ENCODE peak calls at places on chromosomes 12 and 14, in seven cellular contexts. U, V, O, F, E, A and J are unnamed samples.

GRCh38 chr12:26465419-26466097 is 270.2 kb downstream of the SSPN start:
- DNase-seq in U (no peak), V (no peak), O (no peak), F (no peak), E (no peak), A (no peak), J (no peak)

GRCh38 chr12:71011261-71011660 is 90.7 kb upstream of the PTPRR start:
- DNase-seq in U (no peak), V (no peak), O (no peak), F (no peak), E (no peak), A (no peak), J (no peak)

GRCh38 chr14:77338332-77338731 is 17.5 kb downstream of the GSTZ1 start:
- DNase-seq in U (no peak), V (no peak), O (no peak), F (no peak), E (no peak), A (no peak), J (no peak)

GRCh38 chr12:4734625-4735196 is 14.5 kb downstream of the GALNT8 start:
- DNase-seq in U (no peak), V (no peak), O (no peak), F (no peak), E (no peak), A (no peak), J (no peak)

GRCh38 chr12:8909752-8910151 is 4.6 kb upstream of the PHC1 start:
- DNase-seq in U (no peak), V (no peak), O (no peak), F (no peak), E (no peak), A (no peak), J (no peak)

GRCh38 chr12:7869137-7869536 is 3.6 kb downstream of the SLC2A14 start:
- DNase-seq in U (no peak), V (no peak), O (no peak), F (no peak), E (no peak), A (no peak), J (no peak)

GRCh38 chr14:104436047-104436531 is 143.5 kb upstream of the C14orf180 start:
- DNase-seq in U (no peak), V (peak; percentile 78), O (no peak), F (no peak), E (peak; percentile 26), A (peak; percentile 91), J (peak; percentile 96)

GRCh38 chr12:77578471-77579262 is 252.0 kb upstream of the NAV3 start:
- DNase-seq in U (no peak), V (no peak), O (no peak), F (no peak), E (no peak), A (no peak), J (no peak)

GRCh38 chr14:55581011-55581806 is 1.2 kb downstream of the KTN1 start:
- DNase-seq in U (peak; percentile 2), V (peak; percentile 77), O (peak; percentile 48), F (peak; percentile 22), E (peak; percentile 44), A (peak; percentile 72), J (peak; percentile 47)

GRCh38 chr12:96094201-96094600 is 58.8 kb upstream of the LTA4H start:
- DNase-seq in U (no peak), V (no peak), O (peak; percentile 36), F (no peak), E (no peak), A (no peak), J (peak; percentile 93)

GRCh38 chr12:116916714-116917114 is 6.0 kb downstream of the FBXW8 start:
- DNase-seq in U (no peak), V (no peak), O (peak; percentile 51), F (no peak), E (peak; percentile 9), A (no peak), J (peak; percentile 16)

GRCh38 chr14:61101803-61102548 is 120.9 kb downstream of the SLC38A6 start:
- DNase-seq in U (no peak), V (no peak), O (peak; percentile 62), F (no peak), E (no peak), A (no peak), J (peak; percentile 93)

GRCh38 chr14:20755037-20755436 is 9.3 kb downstream of the EDDM3A start:
- DNase-seq in U (no peak), V (no peak), O (no peak), F (no peak), E (no peak), A (no peak), J (no peak)

GRCh38 chr14:63499701-63500250 is 43.4 kb downstream of the PPP2R5E start:
- DNase-seq in U (no peak), V (no peak), O (no peak), F (no peak), E (no peak), A (no peak), J (no peak)

DNA sequence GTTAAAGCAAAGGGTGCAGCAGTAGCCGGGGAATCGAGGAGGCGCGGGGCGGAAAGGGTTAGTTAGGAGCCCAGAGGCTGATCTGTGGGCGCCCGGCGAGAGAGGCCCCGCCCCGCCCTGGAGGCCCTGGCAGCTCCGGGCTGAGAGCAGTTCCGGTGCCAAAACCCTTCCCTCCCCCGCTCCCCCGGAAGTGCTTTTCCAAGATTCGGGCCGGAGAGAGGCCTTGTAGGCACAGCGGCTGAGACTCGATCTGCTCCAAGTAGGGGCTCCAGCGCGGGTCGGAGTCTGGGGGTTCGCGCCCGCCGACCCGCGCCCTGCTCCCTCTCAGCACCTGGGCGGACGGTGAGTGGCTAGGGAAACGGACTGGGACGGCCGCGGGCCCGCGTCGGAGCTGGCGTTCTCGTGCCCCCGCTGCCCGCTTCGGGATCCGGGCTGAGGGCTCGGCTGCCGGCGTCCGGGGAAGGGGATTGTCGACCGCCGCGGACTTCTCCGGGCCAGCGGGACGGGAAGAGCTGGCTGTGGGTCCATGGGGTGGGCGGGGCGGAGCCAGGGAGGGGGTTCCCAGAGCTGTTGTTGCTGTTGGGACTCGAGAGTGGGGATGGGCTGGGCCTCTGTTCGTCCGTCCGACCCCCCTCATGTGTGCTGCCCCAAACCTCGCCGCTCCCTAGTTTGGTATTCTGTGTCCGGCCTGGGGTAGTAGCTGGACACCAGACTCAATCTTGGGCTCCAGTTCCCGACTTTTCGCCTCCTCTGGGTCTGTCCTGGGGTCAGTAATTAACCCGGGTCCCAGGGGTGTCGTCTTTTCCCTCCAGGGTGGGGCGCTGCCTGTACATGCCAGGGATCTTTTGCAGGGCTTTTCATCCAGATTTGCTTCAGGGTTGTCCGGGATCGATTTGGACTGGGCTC is at the start of gene FRS2:
- DNase-seq in U (peak; percentile 91), V (peak; percentile 95), O (peak; percentile 93), F (peak; percentile 88), E (peak; percentile 93), A (peak; percentile 97), J (peak; percentile 88)
- TF ChIP-seq POLR2AphosphoS5 in U (peak; percentile 63), V (peak; percentile 95), O (peak; percentile 82), F (peak; percentile 89), E (peak; percentile 91), A (peak; percentile 96), J (peak; percentile 97)

GRCh38 chr12:46664771-46665287 is 161.0 kb downstream of the SLC38A4 start:
- DNase-seq in U (no peak), V (no peak), O (peak; percentile 29), F (peak; percentile 24), E (no peak), A (no peak), J (peak; percentile 91)
- TF ChIP-seq POLR2AphosphoS5 in U (no peak), V (no peak), O (no peak), F (peak; percentile 59), E (no peak), A (peak; percentile 69), J (peak; percentile 77)

GRCh38 chr12:16568873-16569272 is 37.1 kb downstream of the LMO3 start:
- DNase-seq in U (no peak), V (no peak), O (no peak), F (no peak), E (no peak), A (no peak), J (peak; percentile 74)

GRCh38 chr12:16579041-16579440 is 26.9 kb downstream of the LMO3 start:
- DNase-seq in U (no peak), V (no peak), O (no peak), F (no peak), E (no peak), A (no peak), J (no peak)

DNA sequence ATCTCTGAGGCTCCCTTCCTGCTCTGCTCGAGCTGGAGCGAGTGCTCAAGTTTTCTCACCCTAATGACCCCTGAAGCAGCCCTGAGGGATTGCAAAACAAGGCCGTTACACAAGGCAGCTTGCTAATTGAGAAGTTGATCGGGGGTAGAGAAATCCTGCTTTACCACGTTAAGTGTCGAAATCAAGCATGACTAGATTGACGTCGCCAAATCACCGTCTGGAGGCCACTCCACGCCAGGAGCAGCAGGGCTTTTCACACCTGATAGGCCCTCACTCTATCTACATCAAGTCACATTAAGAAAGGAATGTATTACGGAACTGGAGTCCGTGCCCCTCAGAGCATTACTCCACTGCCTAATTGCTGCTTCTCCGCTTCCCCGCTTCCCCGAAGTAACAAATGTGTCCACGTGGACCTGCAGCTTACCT is 32.3 kb downstream of the LMO3 start:
- DNase-seq in U (no peak), V (peak; percentile 76), O (peak; percentile 93), F (no peak), E (peak; percentile 11), A (no peak), J (no peak)
- TF ChIP-seq POLR2AphosphoS5 in U (no peak), V (no peak), O (peak; percentile 55), F (no peak), E (no peak), A (no peak), J (no peak)

GRCh38 chr14:75147423-75148071 is 20.7 kb upstream of the NEK9 start:
- DNase-seq in U (no peak), V (peak; percentile 92), O (peak; percentile 79), F (peak; percentile 67), E (peak; percentile 53), A (no peak), J (peak; percentile 66)
- TF ChIP-seq POLR2AphosphoS5 in U (no peak), V (peak; percentile 50), O (no peak), F (peak; percentile 56), E (peak; percentile 62), A (no peak), J (no peak)

DNA sequence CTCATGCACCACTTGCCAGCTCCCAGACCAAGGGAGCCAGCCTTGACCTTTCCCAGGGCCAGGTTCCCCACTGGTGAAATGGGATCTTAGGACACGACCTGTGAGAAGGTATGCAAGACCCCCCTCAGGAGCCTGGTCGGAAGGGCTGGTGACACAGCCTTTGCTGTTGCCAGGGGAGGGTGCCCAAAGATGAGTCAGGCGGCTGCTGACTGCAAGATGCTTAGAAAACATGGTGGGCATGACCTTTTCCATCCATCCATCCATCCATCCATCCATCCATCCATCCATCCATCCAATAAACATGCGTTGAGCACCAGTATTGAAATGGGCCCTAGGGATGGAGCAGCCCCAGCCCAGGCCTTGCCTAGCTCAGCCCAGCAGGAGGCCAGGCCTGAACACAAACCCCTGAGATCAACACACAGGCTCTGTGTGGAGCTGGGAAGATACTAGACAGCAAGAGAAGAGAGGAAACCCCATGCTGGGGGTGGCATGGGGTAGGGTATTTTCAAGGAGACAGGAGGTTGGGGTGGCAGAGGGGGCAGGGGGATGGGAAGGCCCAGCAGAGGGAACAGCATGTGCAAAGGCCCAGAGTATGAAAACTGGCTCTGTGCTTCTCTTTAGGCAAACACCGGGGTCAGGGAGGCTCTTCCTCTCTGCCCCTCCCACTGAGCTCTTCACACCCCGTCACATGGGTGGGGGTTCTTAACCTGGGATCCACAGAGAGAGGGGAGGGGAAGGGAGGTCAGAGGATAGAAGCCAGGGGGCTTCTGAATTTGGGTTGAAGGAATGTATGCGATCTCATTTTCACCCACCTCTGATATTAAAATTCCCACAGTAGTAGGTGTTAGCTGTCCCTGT is 26.2 kb upstream of the YY1 start:
- DNase-seq in U (no peak), V (no peak), O (no peak), F (no peak), E (no peak), A (no peak), J (no peak)
- TF ChIP-seq POLR2AphosphoS5 in U (no peak), V (no peak), O (no peak), F (no peak), E (no peak), A (no peak), J (no peak)

GRCh38 chr12:11657511-11657910 is 8.0 kb downstream of the ETV6 start:
- DNase-seq in U (no peak), V (no peak), O (no peak), F (no peak), E (no peak), A (no peak), J (peak; percentile 50)
- TF ChIP-seq POLR2AphosphoS5 in U (no peak), V (no peak), O (no peak), F (no peak), E (no peak), A (no peak), J (no peak)